ENCODE peak calls at places on chromosomes 1 and 21, in five cellular contexts. H, X, D, Q and N are unnamed samples.

GRCh38 chr1:35461966-35462651 is 95.1 kb downstream of the KIAA0319L start:
- DNase-seq in Q (no peak), H (no peak), D (no peak), X (no peak), N (no peak)

GRCh38 chr1:20732588-20733360 is at the start of gene SH2D5:
- DNase-seq in H (peak), Q (peak), D (no peak), X (peak), N (peak)

GRCh38 chr1:153404768-153405167 is 11.6 kb upstream of the S100A7A start:
- DNase-seq in D (no peak), H (no peak), Q (peak), X (peak), N (peak)

GRCh38 chr21:29299046-29299905 is 554 bp downstream of the BACH1 start:
- DNase-seq in X (peak), Q (peak), D (peak), H (no peak), N (peak)

GRCh38 chr1:85581802-85582686 is 1.5 kb downstream of the CCN1 start:
- DNase-seq in D (no peak), H (no peak), X (no peak), Q (no peak), N (no peak)

GRCh38 chr1:150056407-150056806 is 11.2 kb upstream of the VPS45 start:
- DNase-seq in Q (no peak), X (no peak), D (no peak), H (no peak), N (no peak)

GRCh38 chr1:180150982-180151381 is 3.7 kb upstream of the QSOX1 start:
- DNase-seq in H (no peak), Q (no peak), X (no peak), D (no peak), N (no peak)

GRCh38 chr1:183600136-183600535 is 9.9 kb upstream of the NCF2 start:
- DNase-seq in X (no peak), H (no peak), Q (no peak), D (no peak), N (peak)

GRCh38 chr1:87556326-87556725 is 227.6 kb downstream of the LMO4 start:
- DNase-seq in X (no peak), D (no peak), H (no peak), Q (no peak), N (no peak)

GRCh38 chr1:172325562-172325961 is 94.9 kb upstream of the C1orf105 start:
- DNase-seq in Q (no peak), X (no peak), H (no peak), D (no peak), N (no peak)

GRCh38 chr1:202205523-202206190 is 12.1 kb downstream of the LGR6 start:
- DNase-seq in X (no peak), D (no peak), Q (no peak), H (no peak), N (no peak)

GRCh38 chr21:43318841-43319781 is 107.8 kb downstream of the SIK1 start:
- DNase-seq in Q (no peak), X (no peak), D (no peak), H (no peak), N (peak)

GRCh38 chr1:44634790-44635189 is 39.5 kb downstream of the TMEM53 start:
- DNase-seq in H (no peak), D (no peak), X (no peak), Q (no peak), N (no peak)

GRCh38 chr1:16017461-16018303 is at the start of gene HSPB7:
- DNase-seq in H (peak), D (no peak), Q (no peak), X (no peak), N (no peak)

GRCh38 chr1:152998476-152998875 is 3.1 kb upstream of the SPRR3 start:
- DNase-seq in X (no peak), H (no peak), D (no peak), Q (no peak), N (no peak)

GRCh38 chr1:175801979-175802378 is 58.6 kb upstream of the TNR start:
- DNase-seq in D (no peak), X (no peak), Q (no peak), H (no peak), N (no peak)

GRCh38 chr1:238589843-238590435 is 699.2 kb upstream of the ZP4 start:
- DNase-seq in D (no peak), Q (no peak), X (no peak), H (peak), N (no peak)

GRCh38 chr1:58618303-58618702 is 41.3 kb upstream of the TACSTD2 start:
- DNase-seq in Q (no peak), X (no peak), H (peak), D (no peak), N (no peak)

GRCh38 chr1:46394108-46394871 is at the start of gene FAAH:
- DNase-seq in X (no peak), Q (peak), D (peak), H (no peak), N (peak)

GRCh38 chr1:233112184-233113008 is 162.0 kb downstream of the NTPCR start:
- DNase-seq in D (no peak), Q (no peak), X (no peak), H (no peak), N (no peak)

GRCh38 chr21:40041446-40041845 is 174.2 kb downstream of the PCP4 start:
- DNase-seq in D (no peak), X (no peak), Q (no peak), H (no peak), N (no peak)

GRCh38 chr1:156898151-156898550 is 4.6 kb downstream of the PEAR1 start:
- DNase-seq in X (no peak), Q (no peak), D (no peak), H (no peak), N (no peak)

GRCh38 chr1:197339092-197339836 is 71.2 kb downstream of the CRB1 start:
- DNase-seq in D (no peak), Q (no peak), X (no peak), H (no peak), N (no peak)

GRCh38 chr1:110003747-110004428 is 19.3 kb downstream of the AHCYL1 start:
- DNase-seq in D (no peak), Q (peak), X (peak), H (peak), N (peak)

GRCh38 chr1:2255420-2256369 is 27.6 kb downstream of the SKI start:
- DNase-seq in Q (peak), D (no peak), H (no peak), X (peak), N (no peak)

GRCh38 chr1:61182049-61182448 is 99.7 kb downstream of the NFIA start:
- DNase-seq in H (no peak), Q (no peak), D (no peak), X (no peak), N (no peak)

GRCh38 chr1:64471218-64471719 is 1.3 kb downstream of the CACHD1 start:
- DNase-seq in D (peak), Q (peak), X (no peak), H (no peak), N (no peak)

GRCh38 chr1:170929835-170930554 is 5.3 kb upstream of the MROH9 start:
- DNase-seq in H (peak), D (no peak), Q (no peak), X (no peak), N (no peak)

GRCh38 chr1:232248276-232248803 is 381.6 kb downstream of the SIPA1L2 start:
- DNase-seq in Q (no peak), X (no peak), D (no peak), H (no peak), N (no peak)

GRCh38 chr1:99917214-99917613 is 52.6 kb upstream of the SLC35A3 start:
- DNase-seq in D (no peak), H (no peak), X (no peak), Q (no peak), N (no peak)

GRCh38 chr21:38455403-38455802 is 42.9 kb downstream of the ERG start:
- DNase-seq in D (no peak), H (no peak), X (no peak), Q (no peak), N (no peak)

GRCh38 chr1:59156526-59157196 is 140.2 kb upstream of the FGGY start:
- DNase-seq in Q (no peak), D (no peak), H (no peak), X (no peak), N (peak)

GRCh38 chr1:182299728-182300581 is 91.6 kb downstream of the GLUL start:
- DNase-seq in X (no peak), Q (no peak), D (no peak), H (no peak), N (peak)

GRCh38 chr21:15283789-15284188 is 219.0 kb upstream of the NRIP1 start:
- DNase-seq in D (no peak), X (no peak), H (no peak), Q (no peak), N (no peak)

GRCh38 chr1:82538876-82539275 is 738.1 kb downstream of the ADGRL2 start:
- DNase-seq in X (no peak), H (peak), D (no peak), Q (no peak), N (no peak)

GRCh38 chr1:118988186-118989005 is at the start of gene TBX15:
- DNase-seq in X (no peak), H (no peak), Q (no peak), D (no peak), N (no peak)

GRCh38 chr1:100077525-100077924 is 55.2 kb downstream of the SASS6 start:
- DNase-seq in Q (no peak), H (no peak), D (no peak), X (no peak), N (no peak)

GRCh38 chr1:113946668-113947387 is 17.7 kb downstream of the HIPK1 start:
- DNase-seq in H (no peak), D (no peak), X (no peak), Q (no peak), N (no peak)

GRCh38 chr1:27564710-27565649 is 39.0 kb downstream of the AHDC1 start:
- DNase-seq in D (no peak), Q (no peak), H (no peak), X (no peak), N (peak)